ENCODE peak calls at places on chromosomes 5 and 9, in seven cellular contexts. C is adipocyte, V is Peyer's patch, S is osteoblast, R is GM12865, K is AG10803, J is endodermal cell. O is an unnamed sample.

GRCh38 chr5:34686762-34687268 is 30.7 kb downstream of the RAI14 start:
- DNase-seq in C (peak), V (peak), S (peak), R (no peak), K (peak), J (peak), O (no peak)

GRCh38 chr5:156411-157072 is 34.8 kb upstream of the LRRC14B start:
- DNase-seq in C (no peak), V (no peak), S (peak), R (no peak), K (no peak), J (peak), O (peak)

GRCh38 chr5:153099328-153099727 is 391.1 kb upstream of the GRIA1 start:
- DNase-seq in C (no peak), V (no peak), S (no peak), R (no peak), K (no peak), J (peak), O (peak)

GRCh38 chr5:95114902-95115301 is 170.0 kb downstream of the MCTP1 start:
- DNase-seq in C (no peak), V (no peak), S (no peak), R (no peak), K (no peak), J (no peak), O (no peak)

GRCh38 chr5:82259172-82259800 is 18.9 kb downstream of the RPS23 start:
- DNase-seq in C (peak), V (no peak), S (no peak), R (no peak), K (peak), J (no peak), O (peak)

GRCh38 chr5:173556142-173557028 is 60.1 kb downstream of the BOD1 start:
- DNase-seq in C (no peak), V (no peak), S (no peak), R (no peak), K (no peak), J (peak), O (peak)

GRCh38 chr9:133910855-133911514 is 81.1 kb downstream of the VAV2 start:
- DNase-seq in C (no peak), V (no peak), S (no peak), R (peak), K (no peak), J (no peak), O (no peak)

GRCh38 chr5:102341918-102342317 is 45.8 kb upstream of the SLCO4C1 start:
- DNase-seq in C (peak), V (no peak), S (no peak), R (no peak), K (no peak), J (no peak), O (no peak)

GRCh38 chr5:163658702-163659567 is 153.5 kb downstream of the MAT2B start:
- DNase-seq in C (peak), V (no peak), S (no peak), R (no peak), K (no peak), J (no peak), O (no peak)

GRCh38 chr5:38208782-38209378 is 49.5 kb upstream of the EGFLAM start:
- DNase-seq in C (peak), V (no peak), S (no peak), R (peak), K (peak), J (peak), O (peak)

GRCh38 chr5:32837211-32837610 is 126.1 kb downstream of the NPR3 start:
- DNase-seq in C (no peak), V (no peak), S (peak), R (no peak), K (no peak), J (no peak), O (no peak)

GRCh38 chr5:177378884-177379883 is 5.0 kb upstream of the SLC34A1 start:
- DNase-seq in C (peak), V (no peak), S (peak), R (peak), K (peak), J (no peak), O (no peak)

GRCh38 chr9:72038408-72038807 is 22.0 kb downstream of the C9orf57 start:
- DNase-seq in C (no peak), V (no peak), S (peak), R (no peak), K (no peak), J (no peak), O (no peak)

GRCh38 chr9:71725590-71726338 is 42.5 kb downstream of the CEMIP2 start:
- DNase-seq in C (peak), V (no peak), S (peak), R (no peak), K (peak), J (no peak), O (no peak)

GRCh38 chr9:93585259-93585658 is 8.9 kb downstream of the PHF2 start:
- DNase-seq in C (no peak), V (no peak), S (no peak), R (no peak), K (no peak), J (peak), O (peak)

GRCh38 chr9:116059466-116059865 is 94.1 kb upstream of the PAPPA start:
- DNase-seq in C (peak), V (no peak), S (no peak), R (no peak), K (peak), J (no peak), O (no peak)

GRCh38 chr5:68285857-68286611 is 70.5 kb downstream of the PIK3R1 start:
- DNase-seq in C (peak), V (no peak), S (peak), R (peak), K (peak), J (no peak), O (no peak)

GRCh38 chr5:95446009-95446408 is 54.8 kb downstream of the FAM81B start:
- DNase-seq in C (peak), V (no peak), S (no peak), R (no peak), K (peak), J (no peak), O (no peak)

GRCh38 chr9:116002624-116003023 is 151.0 kb upstream of the PAPPA start:
- DNase-seq in C (peak), V (no peak), S (peak), R (no peak), K (peak), J (no peak), O (no peak)

GRCh38 chr5:45132972-45133371 is 324.2 kb downstream of the MRPS30 start:
- DNase-seq in C (no peak), V (no peak), S (no peak), R (no peak), K (no peak), J (no peak), O (no peak)

GRCh38 chr5:73625905-73626811 is at the start of gene ARHGEF28:
- DNase-seq in C (peak), V (peak), S (peak), R (peak), K (peak), J (peak), O (peak)

GRCh38 chr5:35672995-35673394 is 55.3 kb downstream of the SPEF2 start:
- DNase-seq in C (no peak), V (no peak), S (no peak), R (peak), K (no peak), J (peak), O (peak)

GRCh38 chr5:91956738-91957137 is 573.6 kb upstream of the ARRDC3 start:
- DNase-seq in C (no peak), V (no peak), S (no peak), R (no peak), K (no peak), J (no peak), O (peak)

GRCh38 chr9:94693485-94694191 is 32.9 kb upstream of the AOPEP start:
- DNase-seq in C (no peak), V (no peak), S (no peak), R (no peak), K (no peak), J (peak), O (no peak)

GRCh38 chr5:78573318-78573717 is 75.3 kb downstream of the LHFPL2 start:
- DNase-seq in C (no peak), V (no peak), S (no peak), R (peak), K (no peak), J (no peak), O (no peak)

GRCh38 chr5:168073991-168074800 is 217.2 kb upstream of the WWC1 start:
- DNase-seq in C (peak), V (no peak), S (no peak), R (no peak), K (peak), J (no peak), O (no peak)

GRCh38 chr5:110288766-110289165 is 437.7 kb downstream of the TMEM232 start:
- DNase-seq in C (peak), V (no peak), S (peak), R (no peak), K (peak), J (peak), O (no peak)

GRCh38 chr5:135135530-135136201 is 101.6 kb upstream of the PITX1 start:
- DNase-seq in C (no peak), V (peak), S (no peak), R (no peak), K (peak), J (peak), O (no peak)

GRCh38 chr5:111930407-111930806 is 173.4 kb upstream of the NREP start:
- DNase-seq in C (peak), V (no peak), S (no peak), R (no peak), K (no peak), J (no peak), O (no peak)

GRCh38 chr5:96629774-96630173 is 32.4 kb upstream of the CAST start:
- DNase-seq in C (peak), V (no peak), S (peak), R (no peak), K (peak), J (no peak), O (no peak)

GRCh38 chr9:25025156-25025555 is 479.5 kb upstream of the IZUMO3 start:
- DNase-seq in C (no peak), V (no peak), S (no peak), R (no peak), K (no peak), J (no peak), O (no peak)

GRCh38 chr9:4666042-4666699 is at the start of gene SPATA6L:
- DNase-seq in C (peak), V (peak), S (peak), R (peak), K (peak), J (peak), O (peak)

GRCh38 chr9:89446440-89447310 is 51.2 kb downstream of the SEMA4D start:
- DNase-seq in C (no peak), V (peak), S (no peak), R (no peak), K (no peak), J (no peak), O (peak)

GRCh38 chr5:9335754-9336495 is 209.9 kb downstream of the SEMA5A start:
- DNase-seq in C (no peak), V (no peak), S (no peak), R (no peak), K (peak), J (no peak), O (no peak)

GRCh38 chr9:82031538-82032280 is 43.1 kb downstream of the SPATA31D1 start:
- DNase-seq in C (peak), V (no peak), S (peak), R (no peak), K (peak), J (peak), O (no peak)

GRCh38 chr5:113020461-113021273 is 44.1 kb downstream of the DCP2 start:
- DNase-seq in C (peak), V (no peak), S (peak), R (no peak), K (peak), J (no peak), O (no peak)

GRCh38 chr5:125480901-125481300 is 734.5 kb upstream of the ZNF608 start:
- DNase-seq in C (no peak), V (no peak), S (no peak), R (no peak), K (peak), J (no peak), O (no peak)

GRCh38 chr9:103991001-103991400 is 103.1 kb upstream of the SMC2 start:
- DNase-seq in C (no peak), V (no peak), S (no peak), R (no peak), K (no peak), J (no peak), O (no peak)

GRCh38 chr5:109945723-109946480 is 256.2 kb downstream of the MAN2A1 start:
- DNase-seq in C (no peak), V (no peak), S (no peak), R (no peak), K (no peak), J (no peak), O (no peak)

GRCh38 chr5:158435161-158435616 is 576.2 kb upstream of the CLINT1 start:
- DNase-seq in C (no peak), V (no peak), S (no peak), R (peak), K (peak), J (no peak), O (no peak)

DNA sequence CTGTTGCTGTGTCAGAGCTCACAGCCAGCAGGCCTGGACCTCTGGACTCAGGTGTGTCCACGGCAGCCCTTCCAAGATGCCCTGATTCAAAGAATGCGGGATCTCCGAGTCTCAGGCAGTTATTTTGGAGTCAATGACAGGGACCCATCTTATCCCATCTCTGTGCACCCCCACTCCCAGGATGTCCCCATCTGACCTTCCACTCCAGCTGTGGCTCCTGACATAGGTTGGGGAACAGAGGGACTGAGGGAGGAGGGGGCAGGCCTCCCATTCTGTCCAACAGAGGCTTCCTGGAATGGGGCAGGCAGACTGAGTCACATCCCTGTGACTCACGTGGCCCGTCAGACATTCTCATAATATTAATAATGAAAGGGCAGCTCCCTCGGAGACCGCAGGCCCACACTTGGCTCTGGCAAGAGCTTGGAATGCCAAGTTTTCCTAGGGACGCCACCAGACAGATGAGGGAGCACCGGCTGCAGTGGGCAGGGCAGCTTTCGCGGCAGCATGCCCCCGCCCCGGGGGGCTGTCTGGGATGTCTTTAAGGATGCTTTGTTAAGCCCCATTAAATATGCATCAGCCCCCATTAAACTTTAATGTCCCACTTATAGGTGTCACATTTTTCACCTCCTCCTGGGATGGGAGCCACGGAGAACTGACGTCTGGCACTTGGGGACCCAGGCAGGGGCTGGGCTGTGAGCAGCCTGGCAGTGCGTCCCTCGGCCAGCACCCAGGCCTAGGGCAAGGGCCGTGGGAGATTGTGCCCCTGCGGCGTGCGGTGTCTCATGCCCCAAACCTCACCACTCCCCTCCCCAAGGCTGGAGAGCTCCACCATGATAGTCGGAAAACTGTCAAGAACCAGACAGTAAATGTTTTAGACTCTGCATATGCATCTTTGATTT is 23.6 kb upstream of the FIBCD1 start:
- DNase-seq in C (peak), V (no peak), S (peak), R (no peak), K (peak), J (peak), O (peak)
- H3K4me3 ChIP-seq in C (no peak), V (no peak), S (no peak), R (no peak), K (no peak), J (no peak), O (no peak)

GRCh38 chr5:132747693-132748440 is 641 bp downstream of the CCNI2 start:
- DNase-seq in C (no peak), V (peak), S (no peak), R (peak), K (no peak), J (peak), O (peak)
- H3K4me3 ChIP-seq in C (no peak), V (peak), S (no peak), R (peak), K (no peak), J (peak), O (peak)

GRCh38 chr5:140112685-140113179 is 1.2 kb upstream of the PURA start:
- DNase-seq in C (peak), V (no peak), S (peak), R (no peak), K (peak), J (no peak), O (no peak)
- H3K4me3 ChIP-seq in C (peak), V (peak), S (peak), R (peak), K (peak), J (peak), O (peak)

GRCh38 chr5:67010684-67011409 is 185.8 kb downstream of the CD180 start:
- DNase-seq in C (no peak), V (no peak), S (peak), R (no peak), K (peak), J (no peak), O (no peak)
- H3K4me3 ChIP-seq in C (peak), V (no peak), S (peak), R (no peak), K (peak), J (no peak), O (no peak)

DNA sequence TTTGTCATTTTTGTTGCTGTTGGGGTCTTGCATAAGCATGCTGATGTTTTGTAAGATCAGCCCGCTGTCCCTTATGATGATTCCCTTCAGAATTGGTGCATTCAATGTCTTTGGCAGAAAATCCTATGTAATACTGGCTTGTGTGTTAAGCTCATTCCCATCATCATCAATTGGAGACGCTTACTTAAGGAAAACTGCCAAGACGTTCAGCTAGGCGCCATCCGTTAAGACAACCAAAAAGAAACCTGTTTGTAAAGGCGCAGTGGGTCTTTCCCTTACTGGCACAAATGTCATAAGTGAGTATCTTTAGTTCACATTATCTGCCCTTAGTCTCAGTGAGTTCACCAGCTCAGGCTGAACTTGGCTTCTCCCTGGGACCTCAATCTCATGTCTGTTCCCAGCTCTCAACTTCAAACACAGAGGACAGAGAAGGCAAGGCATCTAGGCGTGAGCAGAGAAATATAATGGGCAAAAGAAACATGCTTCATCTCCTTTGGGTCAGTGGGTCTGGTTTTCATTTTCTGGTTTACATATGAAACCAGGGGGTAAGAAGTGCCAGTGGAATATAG is 97.9 kb downstream of the EFNA5 start:
- DNase-seq in C (no peak), V (no peak), S (no peak), R (no peak), K (no peak), J (no peak), O (no peak)
- H3K4me3 ChIP-seq in C (peak), V (no peak), S (no peak), R (no peak), K (no peak), J (peak), O (no peak)

GRCh38 chr9:34589656-34590375 is at the start of gene CNTFR:
- DNase-seq in C (peak), V (peak), S (no peak), R (no peak), K (no peak), J (no peak), O (peak)
- H3K4me3 ChIP-seq in C (peak), V (peak), S (no peak), R (no peak), K (no peak), J (peak), O (peak)

GRCh38 chr9:96222132-96222531 is 79.8 kb downstream of the HSD17B3 start:
- DNase-seq in C (peak), V (no peak), S (no peak), R (no peak), K (no peak), J (no peak), O (peak)

GRCh38 chr9:96217756-96218693 is 84.0 kb downstream of the HSD17B3 start:
- DNase-seq in C (peak), V (peak), S (peak), R (peak), K (peak), J (peak), O (peak)

GRCh38 chr9:96218821-96219614 is 83.0 kb downstream of the HSD17B3 start:
- DNase-seq in C (no peak), V (no peak), S (no peak), R (no peak), K (no peak), J (no peak), O (peak)

GRCh38 chr9:96217358-96217755 is 84.6 kb downstream of the HSD17B3 start:
- DNase-seq in C (no peak), V (no peak), S (no peak), R (no peak), K (no peak), J (peak), O (peak)

DNA sequence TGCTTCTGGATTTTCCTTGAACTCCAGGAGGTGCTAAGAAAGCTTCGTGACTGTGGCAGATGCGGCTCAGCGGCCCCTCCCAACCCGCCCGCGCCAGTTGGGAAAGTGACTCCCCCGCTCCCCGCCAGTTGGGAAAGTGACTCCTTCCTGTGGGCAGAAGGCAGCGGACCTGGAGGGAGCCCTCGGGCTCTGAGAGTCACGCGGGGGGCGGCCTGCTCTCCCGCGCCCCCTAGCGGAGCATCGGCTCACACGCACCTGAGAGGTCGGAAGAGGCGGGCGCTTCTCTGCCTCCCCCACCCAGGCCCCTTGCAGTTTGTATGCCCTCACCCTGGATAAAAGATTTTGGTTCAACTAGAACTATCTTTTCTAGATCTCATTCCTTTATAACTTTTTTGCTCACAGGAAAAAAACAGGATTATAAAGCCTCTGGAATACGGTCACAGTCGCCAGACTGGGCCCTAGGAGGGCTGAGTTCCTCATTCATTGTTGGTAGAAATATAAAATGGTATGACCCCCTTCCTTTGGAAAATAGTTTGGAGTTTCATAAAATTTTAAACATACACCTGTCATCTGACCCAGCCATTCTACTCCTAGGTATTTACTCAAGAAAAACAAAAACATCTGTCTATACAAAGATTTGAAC is 82.2 kb downstream of the HSD17B3 start:
- DNase-seq in C (peak), V (peak), S (no peak), R (no peak), K (peak), J (peak), O (peak)
- H3K4me3 ChIP-seq in C (peak), V (peak), S (no peak), R (no peak), K (no peak), J (no peak), O (no peak)

GRCh38 chr5:81233080-81233634 is at the start of gene CKMT2:
- DNase-seq in C (peak), V (peak), S (no peak), R (no peak), K (peak), J (peak), O (peak)
- H3K4me3 ChIP-seq in C (peak), V (peak), S (peak), R (no peak), K (peak), J (peak), O (peak)